ENCODE peak calls at places on chromosomes 7 and 10, in nine cellular contexts. One of them, this sample, is unnamed.

GRCh38 chr7:25779002-25779546 is 372.9 kb upstream of the NFE2L3 start:
- DNase-seq in skeletal muscle cell: no peak
- DNase-seq in CD8-positive, alpha-beta T cell: no peak
- DNase-seq in NCI-H1092: no peak
- DNase-seq in activated T-helper 1 cell treated with anti-CD3 and anti-CD28 coated beads, Interleukin-12 subunit alpha, Interleukin-12 subunit beta, Interleukin-2, Interleukin-4 antibody, amounts not matched to agents 30 ng/mL and 10 ng/mL and 1 ng/mL, durations not matched to agents 14 hours and 24 hours and 36 hours: no peak
- DNase-seq in psoas muscle: no peak
- DNase-seq in globus pallidus: no peak
- DNase-seq in T-cell: no peak
- DNase-seq in GM10248: no peak
- DNase-seq in this sample: no peak

GRCh38 chr10:48523212-48523819 is 81.6 kb downstream of the ARHGAP22 start:
- DNase-seq in NCI-H1092: no peak
- DNase-seq in psoas muscle: peak
- DNase-seq in GM10248: no peak
- DNase-seq in CD8-positive, alpha-beta T cell: no peak
- DNase-seq in globus pallidus: no peak
- DNase-seq in activated T-helper 1 cell treated with anti-CD3 and anti-CD28 coated beads, Interleukin-12 subunit alpha, Interleukin-12 subunit beta, Interleukin-2, Interleukin-4 antibody, amounts not matched to agents 30 ng/mL and 10 ng/mL and 1 ng/mL, durations not matched to agents 14 hours and 24 hours and 36 hours: no peak
- DNase-seq in skeletal muscle cell: peak
- DNase-seq in T-cell: no peak
- DNase-seq in this sample: peak

GRCh38 chr7:25950488-25951413 is 201.2 kb upstream of the NFE2L3 start:
- DNase-seq in globus pallidus: peak
- DNase-seq in CD8-positive, alpha-beta T cell: peak
- DNase-seq in skeletal muscle cell: peak
- DNase-seq in T-cell: peak
- DNase-seq in NCI-H1092: peak
- DNase-seq in GM10248: peak
- DNase-seq in activated T-helper 1 cell treated with anti-CD3 and anti-CD28 coated beads, Interleukin-12 subunit alpha, Interleukin-12 subunit beta, Interleukin-2, Interleukin-4 antibody, amounts not matched to agents 30 ng/mL and 10 ng/mL and 1 ng/mL, durations not matched to agents 14 hours and 24 hours and 36 hours: peak
- DNase-seq in psoas muscle: peak
- DNase-seq in this sample: peak

GRCh38 chr10:95865814-95866447 is 41.8 kb upstream of the CC2D2B start:
- DNase-seq in skeletal muscle cell: no peak
- DNase-seq in activated T-helper 1 cell treated with anti-CD3 and anti-CD28 coated beads, Interleukin-12 subunit alpha, Interleukin-12 subunit beta, Interleukin-2, Interleukin-4 antibody, amounts not matched to agents 30 ng/mL and 10 ng/mL and 1 ng/mL, durations not matched to agents 14 hours and 24 hours and 36 hours: no peak
- DNase-seq in globus pallidus: no peak
- DNase-seq in CD8-positive, alpha-beta T cell: no peak
- DNase-seq in NCI-H1092: no peak
- DNase-seq in T-cell: no peak
- DNase-seq in GM10248: no peak
- DNase-seq in psoas muscle: no peak
- DNase-seq in this sample: no peak

GRCh38 chr10:11647676-11648075 is 36.2 kb upstream of the USP6NL start:
- DNase-seq in CD8-positive, alpha-beta T cell: no peak
- DNase-seq in skeletal muscle cell: no peak
- DNase-seq in T-cell: no peak
- DNase-seq in psoas muscle: no peak
- DNase-seq in GM10248: no peak
- DNase-seq in activated T-helper 1 cell treated with anti-CD3 and anti-CD28 coated beads, Interleukin-12 subunit alpha, Interleukin-12 subunit beta, Interleukin-2, Interleukin-4 antibody, amounts not matched to agents 30 ng/mL and 10 ng/mL and 1 ng/mL, durations not matched to agents 14 hours and 24 hours and 36 hours: no peak
- DNase-seq in NCI-H1092: no peak
- DNase-seq in globus pallidus: no peak
- DNase-seq in this sample: no peak

GRCh38 chr10:122301055-122301810 is 30.1 kb downstream of the BTBD16 start:
- DNase-seq in T-cell: no peak
- DNase-seq in CD8-positive, alpha-beta T cell: no peak
- DNase-seq in GM10248: no peak
- DNase-seq in psoas muscle: no peak
- DNase-seq in globus pallidus: no peak
- DNase-seq in activated T-helper 1 cell treated with anti-CD3 and anti-CD28 coated beads, Interleukin-12 subunit alpha, Interleukin-12 subunit beta, Interleukin-2, Interleukin-4 antibody, amounts not matched to agents 30 ng/mL and 10 ng/mL and 1 ng/mL, durations not matched to agents 14 hours and 24 hours and 36 hours: no peak
- DNase-seq in NCI-H1092: no peak
- DNase-seq in skeletal muscle cell: no peak
- DNase-seq in this sample: no peak

GRCh38 chr10:62323751-62324150 is 50.4 kb upstream of the ZNF365 start:
- DNase-seq in globus pallidus: no peak
- DNase-seq in activated T-helper 1 cell treated with anti-CD3 and anti-CD28 coated beads, Interleukin-12 subunit alpha, Interleukin-12 subunit beta, Interleukin-2, Interleukin-4 antibody, amounts not matched to agents 30 ng/mL and 10 ng/mL and 1 ng/mL, durations not matched to agents 14 hours and 24 hours and 36 hours: no peak
- DNase-seq in NCI-H1092: no peak
- DNase-seq in GM10248: no peak
- DNase-seq in T-cell: no peak
- DNase-seq in psoas muscle: no peak
- DNase-seq in CD8-positive, alpha-beta T cell: no peak
- DNase-seq in skeletal muscle cell: no peak
- DNase-seq in this sample: no peak

GRCh38 chr7:135943266-135943889 is 33.8 kb downstream of the MTPN start:
- DNase-seq in activated T-helper 1 cell treated with anti-CD3 and anti-CD28 coated beads, Interleukin-12 subunit alpha, Interleukin-12 subunit beta, Interleukin-2, Interleukin-4 antibody, amounts not matched to agents 30 ng/mL and 10 ng/mL and 1 ng/mL, durations not matched to agents 14 hours and 24 hours and 36 hours: no peak
- DNase-seq in GM10248: no peak
- DNase-seq in CD8-positive, alpha-beta T cell: no peak
- DNase-seq in globus pallidus: no peak
- DNase-seq in skeletal muscle cell: no peak
- DNase-seq in psoas muscle: no peak
- DNase-seq in T-cell: no peak
- DNase-seq in NCI-H1092: no peak
- DNase-seq in this sample: no peak

GRCh38 chr7:80481196-80481884 is 30.5 kb downstream of the GNAT3 start:
- DNase-seq in CD8-positive, alpha-beta T cell: no peak
- DNase-seq in skeletal muscle cell: no peak
- DNase-seq in T-cell: no peak
- DNase-seq in psoas muscle: no peak
- DNase-seq in activated T-helper 1 cell treated with anti-CD3 and anti-CD28 coated beads, Interleukin-12 subunit alpha, Interleukin-12 subunit beta, Interleukin-2, Interleukin-4 antibody, amounts not matched to agents 30 ng/mL and 10 ng/mL and 1 ng/mL, durations not matched to agents 14 hours and 24 hours and 36 hours: no peak
- DNase-seq in globus pallidus: no peak
- DNase-seq in GM10248: no peak
- DNase-seq in NCI-H1092: no peak
- DNase-seq in this sample: no peak

GRCh38 chr7:11557627-11558026 is 274.4 kb downstream of the THSD7A start:
- DNase-seq in CD8-positive, alpha-beta T cell: no peak
- DNase-seq in NCI-H1092: no peak
- DNase-seq in GM10248: peak
- DNase-seq in globus pallidus: no peak
- DNase-seq in T-cell: no peak
- DNase-seq in psoas muscle: no peak
- DNase-seq in activated T-helper 1 cell treated with anti-CD3 and anti-CD28 coated beads, Interleukin-12 subunit alpha, Interleukin-12 subunit beta, Interleukin-2, Interleukin-4 antibody, amounts not matched to agents 30 ng/mL and 10 ng/mL and 1 ng/mL, durations not matched to agents 14 hours and 24 hours and 36 hours: no peak
- DNase-seq in skeletal muscle cell: no peak
- DNase-seq in this sample: no peak

GRCh38 chr7:30564243-30564892 is 30.3 kb upstream of the GARS1 start:
- DNase-seq in psoas muscle: peak
- DNase-seq in CD8-positive, alpha-beta T cell: peak
- DNase-seq in globus pallidus: peak
- DNase-seq in NCI-H1092: peak
- DNase-seq in activated T-helper 1 cell treated with anti-CD3 and anti-CD28 coated beads, Interleukin-12 subunit alpha, Interleukin-12 subunit beta, Interleukin-2, Interleukin-4 antibody, amounts not matched to agents 30 ng/mL and 10 ng/mL and 1 ng/mL, durations not matched to agents 14 hours and 24 hours and 36 hours: peak
- DNase-seq in skeletal muscle cell: peak
- DNase-seq in GM10248: peak
- DNase-seq in T-cell: peak
- DNase-seq in this sample: peak

GRCh38 chr10:130207205-130207604 is 71.0 kb downstream of the GLRX3 start:
- DNase-seq in GM10248: no peak
- DNase-seq in T-cell: no peak
- DNase-seq in skeletal muscle cell: no peak
- DNase-seq in NCI-H1092: no peak
- DNase-seq in globus pallidus: no peak
- DNase-seq in psoas muscle: no peak
- DNase-seq in activated T-helper 1 cell treated with anti-CD3 and anti-CD28 coated beads, Interleukin-12 subunit alpha, Interleukin-12 subunit beta, Interleukin-2, Interleukin-4 antibody, amounts not matched to agents 30 ng/mL and 10 ng/mL and 1 ng/mL, durations not matched to agents 14 hours and 24 hours and 36 hours: no peak
- DNase-seq in CD8-positive, alpha-beta T cell: no peak
- DNase-seq in this sample: no peak

GRCh38 chr7:94344826-94345225 is 49.9 kb upstream of the COL1A2 start:
- DNase-seq in globus pallidus: no peak
- DNase-seq in GM10248: no peak
- DNase-seq in skeletal muscle cell: no peak
- DNase-seq in activated T-helper 1 cell treated with anti-CD3 and anti-CD28 coated beads, Interleukin-12 subunit alpha, Interleukin-12 subunit beta, Interleukin-2, Interleukin-4 antibody, amounts not matched to agents 30 ng/mL and 10 ng/mL and 1 ng/mL, durations not matched to agents 14 hours and 24 hours and 36 hours: no peak
- DNase-seq in psoas muscle: no peak
- DNase-seq in CD8-positive, alpha-beta T cell: no peak
- DNase-seq in NCI-H1092: no peak
- DNase-seq in T-cell: no peak
- DNase-seq in this sample: no peak

GRCh38 chr10:82037076-82037475 is 162.1 kb downstream of the NRG3 start:
- DNase-seq in GM10248: no peak
- DNase-seq in activated T-helper 1 cell treated with anti-CD3 and anti-CD28 coated beads, Interleukin-12 subunit alpha, Interleukin-12 subunit beta, Interleukin-2, Interleukin-4 antibody, amounts not matched to agents 30 ng/mL and 10 ng/mL and 1 ng/mL, durations not matched to agents 14 hours and 24 hours and 36 hours: no peak
- DNase-seq in CD8-positive, alpha-beta T cell: no peak
- DNase-seq in psoas muscle: no peak
- DNase-seq in NCI-H1092: no peak
- DNase-seq in skeletal muscle cell: no peak
- DNase-seq in globus pallidus: peak
- DNase-seq in T-cell: no peak
- DNase-seq in this sample: no peak

GRCh38 chr10:111762114-111762513 is 421.5 kb downstream of the GPAM start:
- DNase-seq in GM10248: no peak
- DNase-seq in psoas muscle: no peak
- DNase-seq in T-cell: no peak
- DNase-seq in NCI-H1092: no peak
- DNase-seq in globus pallidus: no peak
- DNase-seq in activated T-helper 1 cell treated with anti-CD3 and anti-CD28 coated beads, Interleukin-12 subunit alpha, Interleukin-12 subunit beta, Interleukin-2, Interleukin-4 antibody, amounts not matched to agents 30 ng/mL and 10 ng/mL and 1 ng/mL, durations not matched to agents 14 hours and 24 hours and 36 hours: no peak
- DNase-seq in CD8-positive, alpha-beta T cell: no peak
- DNase-seq in skeletal muscle cell: no peak
- DNase-seq in this sample: no peak

GRCh38 chr10:20170661-20171060 is 354.4 kb downstream of the PLXDC2 start:
- DNase-seq in globus pallidus: no peak
- DNase-seq in GM10248: no peak
- DNase-seq in psoas muscle: no peak
- DNase-seq in CD8-positive, alpha-beta T cell: no peak
- DNase-seq in skeletal muscle cell: no peak
- DNase-seq in T-cell: no peak
- DNase-seq in NCI-H1092: no peak
- DNase-seq in activated T-helper 1 cell treated with anti-CD3 and anti-CD28 coated beads, Interleukin-12 subunit alpha, Interleukin-12 subunit beta, Interleukin-2, Interleukin-4 antibody, amounts not matched to agents 30 ng/mL and 10 ng/mL and 1 ng/mL, durations not matched to agents 14 hours and 24 hours and 36 hours: no peak
- DNase-seq in this sample: no peak

GRCh38 chr7:7221602-7222038 is 39.3 kb downstream of the C1GALT1 start:
- DNase-seq in NCI-H1092: no peak
- DNase-seq in T-cell: no peak
- DNase-seq in activated T-helper 1 cell treated with anti-CD3 and anti-CD28 coated beads, Interleukin-12 subunit alpha, Interleukin-12 subunit beta, Interleukin-2, Interleukin-4 antibody, amounts not matched to agents 30 ng/mL and 10 ng/mL and 1 ng/mL, durations not matched to agents 14 hours and 24 hours and 36 hours: no peak
- DNase-seq in globus pallidus: no peak
- DNase-seq in psoas muscle: no peak
- DNase-seq in CD8-positive, alpha-beta T cell: no peak
- DNase-seq in skeletal muscle cell: peak
- DNase-seq in GM10248: no peak
- DNase-seq in this sample: no peak

GRCh38 chr7:108340856-108341411 is 115.3 kb downstream of the NRCAM start:
- DNase-seq in T-cell: no peak
- DNase-seq in activated T-helper 1 cell treated with anti-CD3 and anti-CD28 coated beads, Interleukin-12 subunit alpha, Interleukin-12 subunit beta, Interleukin-2, Interleukin-4 antibody, amounts not matched to agents 30 ng/mL and 10 ng/mL and 1 ng/mL, durations not matched to agents 14 hours and 24 hours and 36 hours: no peak
- DNase-seq in CD8-positive, alpha-beta T cell: no peak
- DNase-seq in psoas muscle: no peak
- DNase-seq in NCI-H1092: no peak
- DNase-seq in GM10248: no peak
- DNase-seq in globus pallidus: no peak
- DNase-seq in skeletal muscle cell: no peak
- DNase-seq in this sample: no peak

GRCh38 chr7:30921951-30922401 is 10.3 kb downstream of the AQP1 start:
- DNase-seq in activated T-helper 1 cell treated with anti-CD3 and anti-CD28 coated beads, Interleukin-12 subunit alpha, Interleukin-12 subunit beta, Interleukin-2, Interleukin-4 antibody, amounts not matched to agents 30 ng/mL and 10 ng/mL and 1 ng/mL, durations not matched to agents 14 hours and 24 hours and 36 hours: no peak
- DNase-seq in CD8-positive, alpha-beta T cell: no peak
- DNase-seq in GM10248: no peak
- DNase-seq in NCI-H1092: no peak
- DNase-seq in skeletal muscle cell: no peak
- DNase-seq in psoas muscle: no peak
- DNase-seq in T-cell: no peak
- DNase-seq in globus pallidus: no peak
- DNase-seq in this sample: peak

GRCh38 chr10:92799591-92799990 is 48.7 kb upstream of the EXOC6 start:
- DNase-seq in GM10248: no peak
- DNase-seq in psoas muscle: no peak
- DNase-seq in skeletal muscle cell: no peak
- DNase-seq in CD8-positive, alpha-beta T cell: no peak
- DNase-seq in NCI-H1092: no peak
- DNase-seq in globus pallidus: no peak
- DNase-seq in T-cell: no peak
- DNase-seq in activated T-helper 1 cell treated with anti-CD3 and anti-CD28 coated beads, Interleukin-12 subunit alpha, Interleukin-12 subunit beta, Interleukin-2, Interleukin-4 antibody, amounts not matched to agents 30 ng/mL and 10 ng/mL and 1 ng/mL, durations not matched to agents 14 hours and 24 hours and 36 hours: no peak
- DNase-seq in this sample: no peak

GRCh38 chr7:155961241-155962190 is 149.3 kb upstream of the SHH start:
- DNase-seq in NCI-H1092: no peak
- DNase-seq in T-cell: no peak
- DNase-seq in CD8-positive, alpha-beta T cell: no peak
- DNase-seq in activated T-helper 1 cell treated with anti-CD3 and anti-CD28 coated beads, Interleukin-12 subunit alpha, Interleukin-12 subunit beta, Interleukin-2, Interleukin-4 antibody, amounts not matched to agents 30 ng/mL and 10 ng/mL and 1 ng/mL, durations not matched to agents 14 hours and 24 hours and 36 hours: no peak
- DNase-seq in psoas muscle: no peak
- DNase-seq in skeletal muscle cell: peak
- DNase-seq in globus pallidus: no peak
- DNase-seq in GM10248: no peak
- DNase-seq in this sample: no peak

This sample was measured in tibial artery.